ENCODE peak calls at places on chromosomes 16 and 17, in eight cellular contexts. B is transverse colon, T is body of pancreas, E is upper lobe of left lung, W is Peyer's patch, Y is tibial nerve, Q is stomach, N is right lobe of liver. J is an unnamed sample.

GRCh38 chr17:49384962-49385361 is 22.9 kb upstream of the ZNF652 start:
- DNase-seq in B (no peak), T (no peak), E (no peak), W (no peak), Y (no peak), Q (no peak), N (no peak), J (no peak)

GRCh38 chr16:2339521-2340484 is 725 bp downstream of the ABCA3 start:
- DNase-seq in B (peak; percentile 60), T (peak; percentile 73), E (peak; percentile 64), W (peak; percentile 61), Y (peak; percentile 8), Q (peak; percentile 58), N (peak; percentile 59), J (no peak)

GRCh38 chr17:44782349-44782850 is 23.6 kb downstream of the ADAM11 start:
- DNase-seq in B (no peak), T (no peak), E (no peak), W (no peak), Y (no peak), Q (no peak), N (no peak), J (no peak)

GRCh38 chr16:6081320-6081976 is 983.9 kb upstream of the EEF2KMT start:
- DNase-seq in B (peak; percentile 37), T (peak; percentile 11), E (no peak), W (peak; percentile 81), Y (no peak), Q (no peak), N (no peak), J (no peak)

GRCh38 chr17:45070001-45070400 is 8.9 kb downstream of the NMT1 start:
- DNase-seq in B (no peak), T (no peak), E (no peak), W (no peak), Y (no peak), Q (no peak), N (no peak), J (no peak)

GRCh38 chr17:67293251-67294203 is 48.5 kb upstream of the HELZ start:
- DNase-seq in B (peak; percentile 74), T (peak; percentile 68), E (peak; percentile 76), W (peak; percentile 87), Y (peak; percentile 66), Q (peak; percentile 75), N (peak; percentile 75), J (peak; percentile 62)

GRCh38 chr16:70772493-70772892 is 28.5 kb downstream of the VAC14 start:
- DNase-seq in B (no peak), T (no peak), E (no peak), W (no peak), Y (no peak), Q (no peak), N (no peak), J (no peak)

GRCh38 chr17:3843935-3844516 is 2.0 kb downstream of the NCBP3 start:
- DNase-seq in B (peak; percentile 62), T (peak; percentile 58), E (no peak), W (peak; percentile 77), Y (no peak), Q (peak; percentile 57), N (peak; percentile 48), J (no peak)

GRCh38 chr17:73464447-73464846 is 152.6 kb upstream of the CDC42EP4 start:
- DNase-seq in B (no peak), T (no peak), E (no peak), W (no peak), Y (no peak), Q (no peak), N (no peak), J (no peak)

GRCh38 chr17:59165933-59166342 is 10.4 kb downstream of the PRR11 start:
- DNase-seq in B (peak; percentile 41), T (peak; percentile 29), E (no peak), W (peak; percentile 72), Y (peak; percentile 30), Q (peak; percentile 47), N (no peak), J (no peak)

GRCh38 chr16:49354101-49354500 is 19.5 kb upstream of the C16orf78 start:
- DNase-seq in B (no peak), T (no peak), E (no peak), W (no peak), Y (no peak), Q (no peak), N (no peak), J (no peak)

GRCh38 chr17:53680745-53681144 is 142.0 kb upstream of the KIF2B start:
- DNase-seq in B (no peak), T (no peak), E (no peak), W (no peak), Y (no peak), Q (no peak), N (no peak), J (no peak)

GRCh38 chr16:787978-788398 is at the start of gene RPUSD1:
- DNase-seq in B (no peak), T (peak; percentile 30), E (no peak), W (peak; percentile 49), Y (no peak), Q (no peak), N (no peak), J (no peak)

GRCh38 chr16:88633684-88634140 is 4.7 kb upstream of the IL17C start:
- DNase-seq in B (peak; percentile 60), T (no peak), E (peak; percentile 49), W (peak; percentile 80), Y (no peak), Q (peak; percentile 52), N (no peak), J (no peak)

GRCh38 chr16:88442435-88442810 is 10.7 kb upstream of the ZFPM1 start:
- DNase-seq in B (no peak), T (no peak), E (no peak), W (no peak), Y (no peak), Q (no peak), N (no peak), J (no peak)

GRCh38 chr17:8391711-8392110 is 5.9 kb downstream of the RNF222 start:
- DNase-seq in B (no peak), T (no peak), E (no peak), W (no peak), Y (no peak), Q (no peak), N (no peak), J (no peak)

GRCh38 chr17:50426814-50427787 is 1.1 kb downstream of the ACSF2 start:
- DNase-seq in B (peak; percentile 54), T (peak; percentile 26), E (peak; percentile 80), W (peak; percentile 71), Y (no peak), Q (peak; percentile 56), N (peak; percentile 26), J (peak; percentile 61)

DNA sequence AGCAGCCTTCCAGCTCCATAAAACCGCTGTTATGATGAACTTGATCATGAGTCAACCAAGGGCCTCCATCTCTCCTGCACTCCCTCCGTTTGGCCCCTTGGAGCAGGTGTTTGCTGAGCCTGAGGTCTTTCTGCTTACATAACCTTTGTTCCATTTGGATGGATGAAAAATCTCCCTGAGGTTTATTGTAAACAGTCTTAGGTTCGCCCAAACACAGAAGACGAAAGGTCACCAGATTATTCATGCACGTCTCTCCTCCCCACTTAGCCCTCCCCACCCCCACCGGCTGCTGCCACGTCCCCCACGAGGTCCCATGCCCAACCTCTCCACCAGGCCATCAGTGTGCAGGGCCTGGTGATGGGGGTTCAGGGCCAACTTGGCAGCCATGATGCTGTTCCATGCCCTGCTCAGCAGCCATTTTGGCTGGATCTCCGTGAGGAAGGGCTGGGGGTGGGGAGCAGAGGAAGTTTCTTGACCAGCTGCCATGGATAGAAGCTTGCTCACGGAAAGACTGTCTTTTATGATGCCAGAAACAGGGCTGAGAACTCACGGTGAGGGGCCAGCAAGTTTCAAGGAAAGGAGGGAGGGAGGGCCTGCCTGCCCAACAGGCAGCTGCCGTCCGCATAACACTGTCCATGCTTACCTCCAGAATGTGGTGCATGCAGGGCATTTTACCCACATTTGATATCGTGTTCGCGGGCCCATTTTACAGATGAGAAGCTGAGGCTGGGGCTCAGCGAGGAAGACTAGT is 47.8 kb upstream of the FOXF1 start:
- DNase-seq in B (peak; percentile 56), T (no peak), E (no peak), W (peak; percentile 52), Y (no peak), Q (no peak), N (no peak), J (no peak)
- TF ChIP-seq POLR2A in B (no peak), T (no peak), E (no peak), W (no peak), Y (no peak), Q (no peak), N (no peak), J (no peak)

DNA sequence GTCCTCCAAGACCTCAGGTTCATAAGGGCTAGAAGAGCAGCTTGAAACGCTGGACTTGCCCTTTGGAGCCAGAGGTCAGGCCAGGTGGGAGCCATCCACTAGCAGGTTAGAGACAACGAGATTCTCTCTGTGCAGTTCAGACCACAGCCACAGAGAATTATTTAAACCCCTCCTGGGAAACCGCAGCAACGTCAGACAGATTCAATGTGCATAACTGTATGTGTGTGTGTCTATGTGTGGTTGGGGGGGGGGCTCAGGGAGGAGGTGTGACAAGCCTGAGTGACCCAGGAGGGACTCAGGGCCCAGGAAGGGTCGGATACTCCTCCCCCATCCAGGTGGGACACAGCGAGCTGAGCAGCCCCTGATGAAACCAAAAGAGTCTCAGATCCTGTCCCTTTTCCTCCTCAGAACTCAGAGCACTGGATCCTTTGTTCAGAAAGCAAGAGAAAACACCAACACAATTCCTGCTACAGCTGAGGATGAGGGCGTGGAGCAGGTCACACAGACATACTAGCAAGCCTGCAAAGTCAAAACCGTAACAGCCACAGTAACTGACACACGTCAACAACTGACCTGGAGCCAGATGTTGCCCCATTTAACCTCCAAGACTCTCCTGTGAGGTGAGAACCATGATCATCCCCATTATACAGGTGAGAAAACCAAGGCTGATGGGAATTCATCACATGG is 66.8 kb downstream of the XYLT1 start:
- DNase-seq in B (no peak), T (no peak), E (no peak), W (no peak), Y (no peak), Q (no peak), N (no peak), J (no peak)
- H3K36me3 ChIP-seq in B (no peaks in the 10 kb centered on the region), T (no peaks in the 10 kb centered on the region), E (no peaks in the 10 kb centered on the region), W (no peaks in the 10 kb centered on the region), Y (no peaks in the 10 kb centered on the region), Q (no peaks in the 10 kb centered on the region), N (no peaks in the 10 kb centered on the region), J (no peaks in the 10 kb centered on the region)

DNA sequence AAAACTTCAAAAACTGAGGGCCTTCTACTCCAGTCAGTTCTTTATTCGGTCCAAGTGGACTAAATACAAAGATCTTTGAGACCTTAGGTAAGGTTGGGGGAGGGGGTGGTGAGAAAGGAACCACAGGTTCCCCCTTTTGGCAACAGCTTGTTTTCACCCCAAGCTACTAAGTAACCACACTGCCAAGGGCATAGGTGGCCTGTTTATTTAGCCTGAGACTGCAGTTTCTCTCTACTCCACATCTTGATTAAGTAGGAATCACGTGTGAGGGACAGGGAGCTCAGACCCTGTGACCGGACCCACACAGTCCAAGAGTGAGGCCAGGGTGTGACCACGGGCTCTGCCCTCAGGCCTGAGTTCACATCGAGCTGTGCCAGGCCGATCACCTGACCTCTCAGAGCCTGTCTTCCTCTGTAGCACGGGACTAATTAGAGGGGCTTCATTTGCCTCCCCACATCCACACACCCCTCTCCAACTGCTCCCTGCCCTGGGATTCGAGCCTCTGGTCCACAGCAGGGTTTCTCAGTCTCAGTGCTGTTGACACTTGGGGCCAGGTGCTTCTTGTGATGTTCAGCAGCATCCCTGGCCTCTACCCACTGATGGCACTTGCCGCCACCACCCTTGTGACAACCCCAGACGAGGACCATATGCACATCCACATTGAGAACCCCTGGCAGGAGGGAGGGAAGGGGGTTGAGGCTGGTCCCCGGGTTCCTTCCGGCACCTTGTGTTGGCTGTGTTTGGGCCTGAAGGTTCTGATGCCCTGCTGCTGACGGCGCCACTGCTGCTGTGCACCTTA is 17.8 kb downstream of the ST6GALNAC2 start:
- DNase-seq in B (no peak), T (peak; percentile 53), E (peak; percentile 92), W (no peak), Y (no peak), Q (peak; percentile 75), N (peak; percentile 58), J (peak; percentile 59)
- TF ChIP-seq POLR2A in B (no peak), T (no peak), E (no peak), W (no peak), Y (no peak), Q (no peak), N (no peak), J (no peak)

GRCh38 chr16:19710991-19711545 is 7.0 kb downstream of the KNOP1 start:
- DNase-seq in B (no peak), T (peak; percentile 55), E (no peak), W (no peak), Y (no peak), Q (peak; percentile 55), N (no peak), J (no peak)
- H3K36me3 ChIP-seq in B (no peaks in the 10 kb centered on the region), T (no peaks in the 10 kb centered on the region), E (peaks cover 74% of the 10 kb centered on the region), W (no peaks in the 10 kb centered on the region), Y (no peaks in the 10 kb centered on the region), Q (peaks cover 79% of the 10 kb centered on the region), N (peaks cover 18% of the 10 kb centered on the region), J (peaks cover 16% of the 10 kb centered on the region)